ENCODE peak calls at places on chromosomes 4 and X, in seven cellular contexts. H is NCI-H524, P is choroid plexus epithelial cell, K is activated gamma-delta T cell, Y is NCI-H1048, Q is GM12865, Z is naive B cell. N is an unnamed sample.

GRCh38 chrX:78357342-78358055 is 30.1 kb upstream of the CYSLTR1 start:
- DNase-seq in Z (no peak), Y (no peak), H (no peak), Q (no peak), P (no peak), K (no peak), N (no peak)

GRCh38 chr4:110344165-110344564 is 131.8 kb upstream of the ENPEP start:
- DNase-seq in K (no peak), Y (no peak), Q (peak), H (peak), P (peak), Z (no peak), N (no peak)

GRCh38 chr4:170529760-170530440 is 440.1 kb upstream of the AADAT start:
- DNase-seq in Q (no peak), P (peak), H (no peak), K (no peak), Y (no peak), Z (no peak), N (no peak)

GRCh38 chr4:185540040-185540439 is 4.7 kb upstream of the PDLIM3 start:
- DNase-seq in K (no peak), Y (no peak), Q (no peak), P (no peak), Z (no peak), H (no peak), N (no peak)

GRCh38 chr4:160505724-160506123 is 1402.8 kb downstream of the RAPGEF2 start:
- DNase-seq in Y (no peak), Q (no peak), P (no peak), H (no peak), K (no peak), Z (no peak), N (no peak)

GRCh38 chrX:100642296-100642695 is 1.7 kb upstream of the SRPX2 start:
- DNase-seq in Y (no peak), Z (no peak), K (no peak), P (no peak), H (no peak), Q (no peak), N (no peak)

GRCh38 chrX:97705936-97706335 is 822.2 kb downstream of the RPA4 start:
- DNase-seq in H (peak), Y (no peak), K (no peak), P (no peak), Z (no peak), Q (no peak), N (peak)

GRCh38 chr4:72974694-72975487 is 94.6 kb downstream of the COX18 start:
- DNase-seq in Q (no peak), Y (no peak), P (peak), Z (no peak), H (peak), K (no peak), N (peak)

GRCh38 chrX:134753185-134754008 is 95.1 kb upstream of the PLAC1 start:
- DNase-seq in P (peak), Q (peak), Y (no peak), H (peak), Z (no peak), K (no peak), N (peak)